ENCODE peak calls at places on chromosomes 5 and 9, in seven cellular contexts. B, O, I, H, Q, R and F are unnamed samples.

GRCh38 chr9:127634021-127634420 is 21.9 kb downstream of the STXBP1 start:
- ATAC-seq in B (no peak), O (peak; percentile 4), I (no peak), H (no peak), Q (no peak), R (peak; percentile 27), F (peak; percentile 35)

GRCh38 chr5:74833537-74834266 is 32.5 kb downstream of the FAM169A start:
- ATAC-seq in B (no peak), O (no peak), I (no peak), H (no peak), Q (peak; percentile 70), R (no peak), F (no peak)

GRCh38 chr5:176658007-176658599 is 10.8 kb downstream of the TSPAN17 start:
- ATAC-seq in B (peak; percentile 83), O (peak; percentile 78), I (peak; percentile 41), H (peak; percentile 65), Q (peak; percentile 60), R (peak; percentile 83), F (peak; percentile 67)

GRCh38 chr9:134683714-134684374 is 42.2 kb downstream of the COL5A1 start:
- ATAC-seq in B (no peak), O (no peak), I (no peak), H (no peak), Q (no peak), R (peak; percentile 6), F (no peak)

GRCh38 chr5:122844916-122845252 is 529 bp upstream of the SNX24 start:
- ATAC-seq in B (peak; percentile 27), O (peak; percentile 0), I (peak; percentile 10), H (no peak), Q (peak; percentile 10), R (peak; percentile 11), F (peak; percentile 1)

GRCh38 chr9:133667759-133668450 is 31.7 kb downstream of the DBH start:
- ATAC-seq in B (peak; percentile 61), O (no peak), I (no peak), H (no peak), Q (no peak), R (no peak), F (no peak)

GRCh38 chr5:1316588-1316902 is 21.7 kb upstream of the TERT start:
- ATAC-seq in B (peak; percentile 39), O (peak; percentile 20), I (no peak), H (no peak), Q (no peak), R (peak; percentile 7), F (no peak)

GRCh38 chr9:136629001-136629878 is 33.5 kb upstream of the EGFL7 start:
- ATAC-seq in B (no peak), O (no peak), I (no peak), H (no peak), Q (no peak), R (no peak), F (no peak)

GRCh38 chr5:149172261-149172660 is 31.0 kb downstream of the ABLIM3 start:
- ATAC-seq in B (no peak), O (peak; percentile 56), I (peak; percentile 71), H (no peak), Q (no peak), R (no peak), F (no peak)

GRCh38 chr9:89929721-89930480 is 325.1 kb downstream of the GADD45G start:
- ATAC-seq in B (no peak), O (no peak), I (no peak), H (no peak), Q (no peak), R (peak; percentile 82), F (peak; percentile 33)

GRCh38 chr9:75274781-75275180 is 186.5 kb downstream of the OSTF1 start:
- ATAC-seq in B (no peak), O (no peak), I (no peak), H (no peak), Q (no peak), R (no peak), F (no peak)

GRCh38 chr5:123582570-123583293 is 70.8 kb downstream of the CSNK1G3 start:
- ATAC-seq in B (no peak), O (no peak), I (no peak), H (no peak), Q (no peak), R (no peak), F (peak; percentile 66)

GRCh38 chr9:78127271-78128225 is 95.9 kb upstream of the GNAQ start:
- ATAC-seq in B (no peak), O (no peak), I (no peak), H (no peak), Q (no peak), R (no peak), F (peak; percentile 49)

GRCh38 chr9:137070201-137070905 is at the start of gene SAPCD2:
- ATAC-seq in B (peak; percentile 89), O (peak; percentile 73), I (peak; percentile 96), H (peak; percentile 66), Q (peak; percentile 91), R (peak; percentile 95), F (peak; percentile 85)

GRCh38 chr9:32468740-32469139 is 57.3 kb downstream of the RIGI start:
- ATAC-seq in B (no peak), O (no peak), I (no peak), H (no peak), Q (no peak), R (no peak), F (no peak)

GRCh38 chr9:1115370-1115769 is 65.2 kb downstream of the DMRT2 start:
- ATAC-seq in B (no peak), O (no peak), I (no peak), H (no peak), Q (no peak), R (no peak), F (no peak)

GRCh38 chr5:146832985-146833732 is 45.4 kb downstream of the PPP2R2B start:
- ATAC-seq in B (no peak), O (no peak), I (no peak), H (no peak), Q (no peak), R (no peak), F (peak; percentile 88)

GRCh38 chr9:112162644-112163413 is 12.3 kb downstream of the SUSD1 start:
- ATAC-seq in B (no peak), O (no peak), I (no peak), H (no peak), Q (no peak), R (no peak), F (no peak)

GRCh38 chr9:130933114-130934046 is 5.7 kb downstream of the FIBCD1 start:
- ATAC-seq in B (no peak), O (no peak), I (no peak), H (no peak), Q (no peak), R (peak; percentile 18), F (no peak)

GRCh38 chr9:72313507-72313906 is 51.5 kb downstream of the ZFAND5 start:
- ATAC-seq in B (no peak), O (no peak), I (no peak), H (no peak), Q (no peak), R (no peak), F (peak; percentile 87)

GRCh38 chr5:131423056-131423455 is 159.2 kb downstream of the CDC42SE2 start:
- ATAC-seq in B (peak; percentile 58), O (peak; percentile 77), I (no peak), H (no peak), Q (no peak), R (no peak), F (no peak)

GRCh38 chr5:171295299-171295698 is 13.7 kb upstream of the TLX3 start:
- ATAC-seq in B (no peak), O (peak; percentile 42), I (no peak), H (no peak), Q (no peak), R (no peak), F (no peak)